ENCODE peak calls at places on chromosomes 7 and 10, in six cellular contexts. B is activated naive CD8-positive, alpha-beta T cell treated with anti-CD3 and anti-CD28 coated beads for 36 hours; L is progenitor cell of endocrine pancreas; X is D341Med; R is fibroblast of mammary gland; P is GM20000. E is an unnamed sample.

GRCh38 chr10:46028584-46029570 is 1.5 kb downstream of the NCOA4 start:
- DNase-seq in X (peak), R (peak), P (peak), B (no peak), L (no peak), E (peak)

GRCh38 chr7:101172854-101173751 is 7.0 kb downstream of the NAT16 start:
- DNase-seq in L (no peak), R (peak), B (no peak), X (peak), P (no peak), E (no peak)

GRCh38 chr7:151689196-151689971 is 169.7 kb upstream of the RHEB start:
- DNase-seq in B (no peak), X (no peak), P (no peak), L (no peak), R (no peak), E (no peak)

GRCh38 chr7:151498495-151498894 is 21.2 kb downstream of the RHEB start:
- DNase-seq in L (no peak), X (no peak), B (no peak), R (no peak), P (no peak), E (no peak)

GRCh38 chr7:29607889-29608288 is 44.3 kb downstream of the PRR15 start:
- DNase-seq in P (no peak), R (peak), B (no peak), L (no peak), X (no peak), E (no peak)

GRCh38 chr10:112949128-112949823 is 771 bp upstream of the TCF7L2 start:
- DNase-seq in R (no peak), B (no peak), L (no peak), P (no peak), X (no peak), E (no peak)

GRCh38 chr10:14855453-14855852 is 17.3 kb downstream of the HSPA14 start:
- DNase-seq in B (no peak), P (no peak), R (no peak), L (no peak), X (no peak), E (no peak)

GRCh38 chr7:18580945-18581344 is 85.4 kb downstream of the HDAC9 start:
- DNase-seq in R (no peak), B (no peak), L (no peak), P (no peak), X (no peak), E (no peak)

GRCh38 chr10:112898540-112899395 is 51.3 kb upstream of the TCF7L2 start:
- DNase-seq in P (no peak), L (peak), R (peak), X (no peak), B (no peak), E (peak)

GRCh38 chr7:29044529-29044928 is 86.4 kb upstream of the TRIL start:
- DNase-seq in L (no peak), X (no peak), B (no peak), R (no peak), P (no peak), E (no peak)

GRCh38 chr7:8724080-8724718 is 290.8 kb downstream of the NXPH1 start:
- DNase-seq in B (peak), L (peak), P (peak), R (no peak), X (peak), E (peak)

GRCh38 chr10:101287922-101288638 is 58.8 kb upstream of the LBX1 start:
- DNase-seq in B (no peak), X (no peak), P (peak), L (no peak), R (peak), E (peak)

GRCh38 chr7:85023066-85023687 is 163.7 kb downstream of the SEMA3D start:
- DNase-seq in L (peak), X (peak), B (no peak), P (no peak), R (peak), E (peak)

GRCh38 chr10:74189999-74190421 is 39.0 kb downstream of the ADK start:
- DNase-seq in X (no peak), R (peak), L (no peak), P (peak), B (no peak), E (no peak)

GRCh38 chr7:5382281-5383041 is 41.2 kb downstream of the TNRC18 start:
- DNase-seq in L (peak), B (no peak), P (no peak), R (peak), X (peak), E (no peak)

GRCh38 chr7:152158801-152159587 is 133.5 kb downstream of the GALNT11 start:
- DNase-seq in X (no peak), P (peak), B (no peak), L (no peak), R (no peak), E (no peak)

GRCh38 chr7:143485500-143485899 is 7.8 kb downstream of the TAS2R41 start:
- DNase-seq in P (no peak), L (no peak), B (no peak), X (no peak), R (peak), E (no peak)

GRCh38 chr7:68269410-68269809 is 1272.8 kb downstream of the TYW1 start:
- DNase-seq in B (no peak), P (no peak), L (no peak), R (peak), X (no peak), E (no peak)

GRCh38 chr10:77943086-77943901 is 16.7 kb upstream of the DLG5 start:
- DNase-seq in B (no peak), R (peak), X (no peak), L (no peak), P (no peak), E (no peak)

GRCh38 chr10:48608279-48608681 is 3.4 kb upstream of the ARHGAP22 start:
- DNase-seq in L (peak), P (peak), B (peak), R (peak), X (peak), E (peak)

GRCh38 chr10:57696641-57697040 is 571.1 kb downstream of the IPMK start:
- DNase-seq in L (no peak), P (no peak), R (peak), X (no peak), B (no peak), E (no peak)